ENCODE peak calls at places on chromosome 14, in ten cellular contexts. M, F, T, P, G, W, B, V, K and N are unnamed samples.

GRCh38 chr14:39303100-39303499 is 69.4 kb downstream of the MIA2 start:
- DNase-seq in M (no peak), F (no peak), T (no peak), P (no peak), G (no peak), W (no peak), B (no peak), V (no peak), K (no peak), N (no peak)

GRCh38 chr14:76784266-76784874 is 23.1 kb downstream of the VASH1 start:
- DNase-seq in M (no peak), F (no peak), T (no peak), P (no peak), G (no peak), W (no peak), B (no peak), V (no peak), K (no peak), N (peak; percentile 4)

GRCh38 chr14:92466068-92466458 is 47.5 kb upstream of the RIN3 start:
- DNase-seq in M (no peak), F (no peak), T (no peak), P (no peak), G (no peak), W (no peak), B (no peak), V (no peak), K (no peak), N (no peak)

GRCh38 chr14:94598816-94599655 is 13.2 kb upstream of the SERPINA3 start:
- DNase-seq in M (peak; percentile 98), F (peak; percentile 69), T (peak; percentile 88), P (no peak), G (peak; percentile 65), W (peak; percentile 80), B (peak; percentile 38), V (no peak), K (peak; percentile 55), N (no peak)

GRCh38 chr14:99325016-99325415 is 53.0 kb upstream of the BCL11B start:
- DNase-seq in M (no peak), F (no peak), T (no peak), P (no peak), G (no peak), W (no peak), B (no peak), V (no peak), K (no peak), N (no peak)

GRCh38 chr14:47919994-47920393 is 244.6 kb upstream of the MDGA2 start:
- DNase-seq in M (no peak), F (no peak), T (no peak), P (no peak), G (no peak), W (no peak), B (no peak), V (no peak), K (no peak), N (no peak)

GRCh38 chr14:94157195-94157594 is 16.9 kb upstream of the PPP4R4 start:
- DNase-seq in M (no peak), F (no peak), T (no peak), P (no peak), G (no peak), W (no peak), B (no peak), V (no peak), K (peak; percentile 40), N (no peak)

GRCh38 chr14:46108228-46108627 is 543.4 kb downstream of the RPL10L start:
- DNase-seq in M (no peak), F (no peak), T (no peak), P (no peak), G (no peak), W (no peak), B (no peak), V (no peak), K (no peak), N (no peak)

GRCh38 chr14:71730471-71730870 is 201.8 kb upstream of the RGS6 start:
- DNase-seq in M (peak; percentile 39), F (no peak), T (no peak), P (no peak), G (no peak), W (no peak), B (no peak), V (no peak), K (no peak), N (no peak)

GRCh38 chr14:75147423-75148071 is 20.7 kb upstream of the NEK9 start:
- DNase-seq in M (peak; percentile 17), F (no peak), T (peak; percentile 69), P (no peak), G (no peak), W (peak; percentile 40), B (peak; percentile 75), V (no peak), K (no peak), N (no peak)

GRCh38 chr14:61260939-61261776 is 20.0 kb downstream of the TMEM30B start:
- DNase-seq in M (peak; percentile 86), F (no peak), T (peak; percentile 48), P (no peak), G (peak; percentile 35), W (no peak), B (no peak), V (no peak), K (no peak), N (no peak)

GRCh38 chr14:56244138-56244789 is 126.1 kb downstream of the PELI2 start:
- DNase-seq in M (peak; percentile 62), F (no peak), T (peak; percentile 74), P (no peak), G (peak; percentile 70), W (no peak), B (no peak), V (no peak), K (no peak), N (no peak)

GRCh38 chr14:99260652-99261551 is 11.1 kb downstream of the BCL11B start:
- DNase-seq in M (no peak), F (no peak), T (no peak), P (no peak), G (no peak), W (no peak), B (no peak), V (no peak), K (no peak), N (peak; percentile 68)

GRCh38 chr14:30621354-30621953 is 665 bp upstream of the SCFD1 start:
- DNase-seq in M (peak; percentile 51), F (peak; percentile 36), T (peak; percentile 17), P (no peak), G (no peak), W (peak; percentile 39), B (peak; percentile 38), V (no peak), K (peak; percentile 20), N (no peak)

GRCh38 chr14:95683793-95684192 is 2.4 kb upstream of the TCL1B start:
- DNase-seq in M (peak; percentile 26), F (peak; percentile 55), T (peak; percentile 27), P (no peak), G (no peak), W (peak; percentile 22), B (peak; percentile 72), V (no peak), K (no peak), N (no peak)

GRCh38 chr14:100102156-100102785 is 37.0 kb downstream of the EVL start:
- DNase-seq in M (no peak), F (no peak), T (no peak), P (no peak), G (no peak), W (no peak), B (no peak), V (no peak), K (no peak), N (no peak)

GRCh38 chr14:23672200-23672599 is 36.0 kb downstream of the DHRS2 start:
- DNase-seq in M (no peak), F (no peak), T (no peak), P (no peak), G (no peak), W (no peak), B (no peak), V (no peak), K (no peak), N (no peak)

GRCh38 chr14:104301731-104302460 is 163.5 kb downstream of the KIF26A start:
- DNase-seq in M (no peak), F (no peak), T (no peak), P (no peak), G (no peak), W (no peak), B (no peak), V (no peak), K (no peak), N (no peak)

GRCh38 chr14:65299837-65300236 is 112.7 kb upstream of the FUT8 start:
- DNase-seq in M (no peak), F (no peak), T (no peak), P (no peak), G (no peak), W (peak; percentile 70), B (no peak), V (no peak), K (no peak), N (no peak)

GRCh38 chr14:50798048-50798421 is 32.9 kb downstream of the NIN start:
- DNase-seq in M (no peak), F (no peak), T (no peak), P (no peak), G (no peak), W (no peak), B (no peak), V (no peak), K (no peak), N (no peak)

GRCh38 chr14:91835920-91836843 is 31.2 kb downstream of the TC2N start:
- DNase-seq in M (peak; percentile 2), F (peak; percentile 77), T (peak; percentile 26), P (peak; percentile 79), G (no peak), W (peak; percentile 89), B (peak; percentile 89), V (peak; percentile 60), K (peak; percentile 91), N (peak; percentile 58)

GRCh38 chr14:47442206-47442605 is 233.2 kb downstream of the MDGA2 start:
- DNase-seq in M (peak; percentile 4), F (peak; percentile 0), T (no peak), P (no peak), G (no peak), W (no peak), B (peak; percentile 80), V (no peak), K (no peak), N (no peak)

GRCh38 chr14:99548871-99549270 is 55.1 kb downstream of the CCDC85C start:
- DNase-seq in M (no peak), F (no peak), T (no peak), P (no peak), G (no peak), W (no peak), B (no peak), V (no peak), K (no peak), N (no peak)

GRCh38 chr14:103257211-103257962 is 76.7 kb upstream of the EIF5 start:
- DNase-seq in M (peak; percentile 81), F (no peak), T (peak; percentile 7), P (no peak), G (no peak), W (no peak), B (no peak), V (no peak), K (no peak), N (no peak)

GRCh38 chr14:71328183-71328582 is 420.9 kb downstream of the PCNX1 start:
- DNase-seq in M (no peak), F (no peak), T (no peak), P (no peak), G (no peak), W (no peak), B (no peak), V (no peak), K (no peak), N (no peak)

GRCh38 chr14:29442720-29443119 is 484.9 kb downstream of the PRKD1 start:
- DNase-seq in M (peak; percentile 93), F (no peak), T (peak; percentile 35), P (no peak), G (peak; percentile 53), W (no peak), B (no peak), V (no peak), K (no peak), N (no peak)

GRCh38 chr14:20428802-20429201 is 7.2 kb downstream of the KLHL33 start:
- DNase-seq in M (no peak), F (no peak), T (no peak), P (no peak), G (no peak), W (no peak), B (no peak), V (no peak), K (no peak), N (no peak)

GRCh38 chr14:34684578-34684977 is 29.8 kb downstream of the CFL2 start:
- DNase-seq in M (no peak), F (no peak), T (no peak), P (no peak), G (no peak), W (no peak), B (no peak), V (no peak), K (no peak), N (no peak)